ENCODE peak calls at places on chromosomes 11 and 22, in nine cellular contexts. F is GM10248, D is body of pancreas, P is nephron progenitor cell, C is WERI-Rb-1, M is foreskin keratinocyte, G is AG09309, X is GM13976, I is HCT116. T is an unnamed sample.

GRCh38 chr11:17558025-17558780 is 11.1 kb downstream of the OTOG start:
- DNase-seq in P (no peak), G (no peak), M (no peak), I (no peak), C (no peak), F (no peak), X (no peak), D (no peak), T (no peak)

GRCh38 chr11:9606799-9607510 is 33.5 kb downstream of the WEE1 start:
- DNase-seq in G (no peak), F (no peak), X (no peak), P (no peak), D (no peak), C (peak; percentile 65), M (no peak), I (peak; percentile 45), T (no peak)

GRCh38 chr22:44147821-44148574 is 32.7 kb upstream of the PARVG start:
- DNase-seq in P (peak; percentile 35), X (no peak), C (no peak), D (no peak), M (no peak), F (no peak), G (peak; percentile 31), I (no peak), T (no peak)

GRCh38 chr11:31689559-31689958 is 121.6 kb downstream of the PAX6 start:
- DNase-seq in F (no peak), X (no peak), P (no peak), C (no peak), I (no peak), D (no peak), M (no peak), G (no peak), T (no peak)

GRCh38 chr11:62710001-62710345 is 2.5 kb downstream of the GNG3 start:
- DNase-seq in C (no peak), I (no peak), D (no peak), P (no peak), X (no peak), F (no peak), M (no peak), G (no peak), T (peak; percentile 34)

GRCh38 chr11:67504023-67504949 is 877 bp downstream of the PITPNM1 start:
- DNase-seq in M (no peak), G (no peak), D (peak; percentile 49), C (no peak), I (no peak), F (peak; percentile 51), P (peak; percentile 79), X (peak; percentile 72), T (peak; percentile 54)

GRCh38 chr11:80727315-80727714 is 1286.5 kb upstream of the TENM4 start:
- DNase-seq in X (peak; percentile 7), M (no peak), G (no peak), C (peak; percentile 27), D (no peak), P (peak; percentile 5), F (peak; percentile 8), I (no peak), T (no peak)

GRCh38 chr11:111966678-111967077 is 29.5 kb downstream of the DIXDC1 start:
- DNase-seq in F (no peak), D (no peak), G (no peak), X (no peak), C (no peak), M (no peak), I (no peak), P (no peak), T (no peak)

DNA sequence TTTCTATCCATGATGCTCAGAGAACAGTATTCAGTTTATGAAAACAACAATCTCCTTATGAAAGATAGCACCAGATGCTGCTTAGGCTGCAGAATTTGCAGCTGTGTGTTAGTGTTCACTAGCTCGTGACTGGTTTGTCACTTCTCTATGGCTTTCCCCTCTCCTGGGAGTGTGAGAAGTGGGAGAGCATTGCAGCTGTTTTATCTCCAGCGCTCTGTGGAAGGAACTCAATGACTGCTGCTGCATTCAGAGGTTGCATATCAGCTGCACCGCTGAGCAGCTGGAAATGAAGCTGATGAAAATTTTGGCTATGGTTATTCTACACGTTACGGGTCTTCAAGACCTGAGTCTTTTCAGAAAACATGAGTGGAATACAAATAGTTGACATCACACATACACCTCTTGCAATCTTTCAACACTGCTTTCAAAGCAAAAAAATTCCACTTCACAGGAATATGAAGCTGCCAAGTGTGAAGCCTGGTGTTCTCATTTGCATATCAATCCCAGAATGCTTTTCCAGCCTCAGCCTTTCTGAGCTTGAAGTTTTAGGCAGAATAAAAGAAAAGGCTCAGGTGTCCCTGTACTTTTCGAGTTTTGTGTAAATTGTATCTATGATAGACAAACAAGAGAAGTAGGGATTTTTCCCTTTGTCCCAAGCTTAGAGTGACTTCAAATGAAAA is 149.3 kb upstream of the DDI1 start:
- DNase-seq in F (no peak), X (no peak), G (no peak), D (no peak), P (no peak), M (no peak), C (no peak), I (no peak), T (no peak)
- TF ChIP-seq CTCF in F (no peak), X (no peak), G (no peak), D (no peak), P (no peak), M (no peak), C (no peak), I (no peak), T (no peak)

GRCh38 chr22:16801088-16801487 is 24.1 kb downstream of the XKR3 start:
- DNase-seq in G (no peak), P (no peak), F (no peak), I (no peak), D (no peak), X (no peak), C (no peak), M (no peak), T (no peak)

GRCh38 chr22:16804882-16805281 is 20.3 kb downstream of the XKR3 start:
- DNase-seq in C (no peak), M (no peak), P (no peak), D (no peak), I (no peak), G (no peak), F (no peak), X (no peak), T (no peak)

GRCh38 chr22:16806401-16806800 is 18.8 kb downstream of the XKR3 start:
- DNase-seq in C (no peak), I (no peak), G (no peak), X (no peak), D (no peak), M (no peak), P (no peak), F (no peak), T (no peak)

GRCh38 chr22:16801571-16801970 is 23.6 kb downstream of the XKR3 start:
- DNase-seq in M (no peak), P (no peak), G (no peak), D (no peak), I (no peak), X (no peak), C (no peak), F (no peak), T (no peak)

DNA sequence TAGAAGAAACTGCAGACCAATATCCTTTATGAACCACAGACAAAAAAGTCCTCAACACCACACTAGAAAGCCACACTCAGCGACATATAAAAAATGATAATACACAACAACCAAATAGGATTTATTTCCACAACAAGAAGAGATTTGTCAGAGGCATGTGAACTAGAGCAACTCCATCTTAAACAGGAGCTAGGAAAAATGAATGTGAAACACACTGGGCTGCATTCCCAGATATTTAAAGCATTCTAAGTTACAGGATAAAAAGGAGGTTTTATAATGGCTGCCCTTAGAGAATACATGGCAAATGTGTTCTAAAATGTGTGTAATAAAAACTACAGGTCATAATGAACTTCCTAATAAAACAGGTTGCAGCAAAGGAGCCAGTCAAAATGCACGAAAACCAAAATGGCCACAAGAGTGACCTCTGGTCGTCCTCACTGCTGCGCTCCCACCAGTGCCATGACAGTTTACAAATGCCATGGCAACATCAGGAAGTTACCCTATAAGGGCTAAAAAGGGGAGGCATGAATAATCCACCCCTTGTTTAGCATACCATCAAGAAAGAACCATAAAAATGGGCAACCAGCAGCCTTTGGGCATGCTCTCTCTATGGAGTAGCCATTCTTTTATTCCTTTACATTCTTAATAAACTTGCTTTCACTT is 21.8 kb downstream of the XKR3 start:
- DNase-seq in F (no peak), P (no peak), C (no peak), X (no peak), G (no peak), D (no peak), I (no peak), M (no peak), T (no peak)
- TF ChIP-seq CTCF in F (no peak), P (no peak), C (no peak), X (no peak), G (no peak), D (no peak), I (no peak), M (no peak), T (no peak)

GRCh38 chr11:44740967-44741366 is 14.2 kb downstream of the TSPAN18 start:
- DNase-seq in G (no peak), M (no peak), F (no peak), I (no peak), D (no peak), P (no peak), C (no peak), X (no peak), T (no peak)

GRCh38 chr11:44738791-44739190 is 12.0 kb downstream of the TSPAN18 start:
- DNase-seq in F (no peak), I (no peak), C (no peak), X (no peak), M (no peak), P (no peak), D (no peak), G (no peak), T (no peak)

GRCh38 chr11:44734982-44735381 is 8.2 kb downstream of the TSPAN18 start:
- DNase-seq in C (no peak), G (no peak), M (no peak), D (no peak), F (no peak), X (no peak), I (no peak), P (no peak), T (no peak)

GRCh38 chr11:44737222-44737621 is 10.5 kb downstream of the TSPAN18 start:
- DNase-seq in X (no peak), D (no peak), G (no peak), F (no peak), M (no peak), I (no peak), P (no peak), C (no peak), T (peak; percentile 27)

GRCh38 chr11:44737686-44738085 is 10.9 kb downstream of the TSPAN18 start:
- DNase-seq in C (no peak), G (no peak), D (no peak), P (no peak), F (no peak), X (no peak), I (no peak), M (no peak), T (no peak)
- TF ChIP-seq CTCF in C (no peak), G (no peak), D (no peak), P (no peak), F (no peak), X (no peak), I (no peak), M (no peak), T (no peak)

DNA sequence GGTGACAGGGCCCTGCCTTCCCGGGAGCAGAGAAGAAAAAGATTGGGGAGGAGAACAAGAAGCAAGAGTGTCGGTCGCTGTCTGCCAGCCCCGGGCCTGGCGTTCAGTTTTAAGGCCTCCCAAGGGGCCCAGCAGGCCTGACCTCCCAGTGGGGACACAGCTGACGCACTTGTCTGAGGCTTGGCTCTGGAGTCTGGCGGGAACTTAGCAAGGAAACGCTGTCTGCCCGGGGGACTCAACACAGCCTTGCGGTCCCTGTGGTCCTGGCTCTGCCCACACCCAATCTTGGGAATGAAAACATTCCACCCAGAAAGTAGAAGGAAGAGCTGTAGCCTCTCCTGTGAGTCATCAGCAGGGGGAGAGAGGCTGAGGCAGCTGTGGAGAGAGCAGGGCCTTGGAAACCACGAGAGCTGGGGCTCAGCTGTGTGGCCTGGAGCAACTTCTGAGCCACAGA is 54.4 kb downstream of the TRAF6 start:
- DNase-seq in M (peak; percentile 91), P (peak; percentile 34), X (no peak), I (no peak), F (no peak), G (peak; percentile 97), D (peak; percentile 45), C (peak; percentile 32), T (no peak)
- TF ChIP-seq CTCF in M (no peak), P (no peak), X (no peak), I (no peak), F (no peak), G (no peak), D (no peak), C (no peak), T (no peak)